ENCODE peak calls at places on chromosomes 12 and 14, in nine cellular contexts. K is prostate gland, V is fibroblast of lung, M is AG10803, G is thoracic aorta, Y is OCI-LY7, B is GM12864, R is WTC11, S is lower leg skin. P is an unnamed sample.

GRCh38 chr12:64603183-64603841 is 7.0 kb upstream of the RASSF3 start:
- DNase-seq in S (no peak), R (no peak), G (no peak), K (no peak), V (no peak), Y (no peak), M (no peak), B (no peak), P (no peak)

GRCh38 chr14:73713206-73713803 is 879 bp downstream of the PNMA1 start:
- DNase-seq in V (no peak), M (no peak), Y (no peak), R (no peak), B (no peak), K (no peak), S (no peak), G (no peak), P (no peak)

GRCh38 chr14:103385994-103386491 is 828 bp downstream of the MARK3 start:
- DNase-seq in G (no peak), S (peak), R (peak), M (peak), B (no peak), K (peak), Y (peak), V (no peak), P (no peak)

GRCh38 chr12:131734336-131735152 is 23.7 kb downstream of the SFSWAP start:
- DNase-seq in S (no peak), B (no peak), K (no peak), Y (no peak), M (no peak), R (no peak), V (no peak), G (no peak), P (no peak)

GRCh38 chr12:57736743-57737466 is 1.6 kb downstream of the AGAP2 start:
- DNase-seq in V (no peak), Y (no peak), B (no peak), G (no peak), K (no peak), M (no peak), R (no peak), S (no peak), P (no peak)

GRCh38 chr12:7959278-7960063 is 23.5 kb upstream of the SLC2A3 start:
- DNase-seq in S (peak), V (no peak), Y (peak), R (peak), G (no peak), M (no peak), B (peak), K (no peak), P (peak)

GRCh38 chr12:95648990-95649791 is 97.9 kb upstream of the USP44 start:
- DNase-seq in R (no peak), S (peak), M (peak), V (peak), G (no peak), K (peak), Y (no peak), B (no peak), P (no peak)

GRCh38 chr14:104499784-104500496 is 79.6 kb upstream of the C14orf180 start:
- DNase-seq in M (no peak), B (no peak), S (no peak), R (no peak), V (no peak), K (no peak), Y (no peak), G (no peak), P (no peak)

GRCh38 chr14:73526036-73526984 is 10.6 kb upstream of the ACOT1 start:
- DNase-seq in S (no peak), B (no peak), G (no peak), R (no peak), M (peak), V (no peak), K (no peak), Y (no peak), P (no peak)

GRCh38 chr12:42442328-42442759 is 116.4 kb downstream of the PPHLN1 start:
- DNase-seq in G (no peak), Y (no peak), B (no peak), K (no peak), M (no peak), R (no peak), S (no peak), V (no peak), P (no peak)

GRCh38 chr14:85587152-85587697 is 57.3 kb downstream of the FLRT2 start:
- DNase-seq in K (peak), S (no peak), G (no peak), M (peak), B (no peak), R (no peak), V (peak), Y (no peak), P (no peak)

GRCh38 chr12:94329366-94329765 is 130.3 kb downstream of the CEP83 start:
- DNase-seq in R (no peak), M (no peak), G (no peak), Y (no peak), B (no peak), K (no peak), V (peak), S (no peak), P (no peak)
- TF ChIP-seq CTCF in R (no peak), M (peak), G (no peak), Y (peak), B (peak), K (peak), V (peak), S (no peak), P (no peak)

GRCh38 chr12:13359636-13360035 is 163.1 kb downstream of the EMP1 start:
- DNase-seq in G (no peak), V (no peak), R (no peak), M (no peak), S (no peak), Y (no peak), K (no peak), B (no peak), P (no peak)

GRCh38 chr12:13362260-13362841 is 165.8 kb downstream of the EMP1 start:
- DNase-seq in M (peak), B (peak), V (peak), K (peak), R (peak), Y (peak), G (no peak), S (no peak), P (peak)

DNA sequence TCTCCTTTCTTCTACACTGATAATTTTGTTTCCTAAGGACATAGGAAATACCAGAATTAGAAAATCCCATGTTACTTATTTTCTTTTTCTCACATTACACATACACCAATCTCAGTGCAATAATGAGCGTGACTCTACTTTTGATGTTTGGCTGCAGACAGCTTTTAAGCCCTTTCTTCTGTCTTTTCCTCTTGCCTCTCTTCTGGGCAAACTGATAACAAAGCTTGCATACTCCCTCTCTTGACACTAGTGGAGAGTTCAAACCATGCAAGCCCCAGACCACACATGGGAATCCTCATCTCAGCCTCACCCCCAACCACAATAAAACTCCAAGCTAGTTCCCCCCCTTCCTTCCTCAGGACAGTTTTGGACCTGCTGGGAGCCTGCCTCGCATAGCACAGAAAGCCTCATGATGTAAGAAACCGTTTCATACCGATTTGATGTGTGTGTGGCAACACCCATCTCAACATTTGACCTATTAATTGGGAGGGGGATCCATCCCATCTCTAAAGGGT is 161.9 kb downstream of the EMP1 start:
- DNase-seq in G (no peak), V (no peak), Y (no peak), M (no peak), S (no peak), B (no peak), K (no peak), R (no peak), P (no peak)
- TF ChIP-seq CTCF in G (no peak), V (no peak), Y (no peak), M (no peak), S (no peak), B (no peak), K (no peak), R (no peak), P (no peak)

GRCh38 chr12:85076688-85077430 is 40.7 kb downstream of the LRRIQ1 start:
- DNase-seq in G (no peak), K (peak), R (no peak), S (no peak), B (no peak), M (peak), Y (peak), V (peak), P (peak)
- TF ChIP-seq CTCF in G (no peak), K (peak), R (no peak), S (no peak), B (peak), M (peak), Y (peak), V (peak), P (peak)

DNA sequence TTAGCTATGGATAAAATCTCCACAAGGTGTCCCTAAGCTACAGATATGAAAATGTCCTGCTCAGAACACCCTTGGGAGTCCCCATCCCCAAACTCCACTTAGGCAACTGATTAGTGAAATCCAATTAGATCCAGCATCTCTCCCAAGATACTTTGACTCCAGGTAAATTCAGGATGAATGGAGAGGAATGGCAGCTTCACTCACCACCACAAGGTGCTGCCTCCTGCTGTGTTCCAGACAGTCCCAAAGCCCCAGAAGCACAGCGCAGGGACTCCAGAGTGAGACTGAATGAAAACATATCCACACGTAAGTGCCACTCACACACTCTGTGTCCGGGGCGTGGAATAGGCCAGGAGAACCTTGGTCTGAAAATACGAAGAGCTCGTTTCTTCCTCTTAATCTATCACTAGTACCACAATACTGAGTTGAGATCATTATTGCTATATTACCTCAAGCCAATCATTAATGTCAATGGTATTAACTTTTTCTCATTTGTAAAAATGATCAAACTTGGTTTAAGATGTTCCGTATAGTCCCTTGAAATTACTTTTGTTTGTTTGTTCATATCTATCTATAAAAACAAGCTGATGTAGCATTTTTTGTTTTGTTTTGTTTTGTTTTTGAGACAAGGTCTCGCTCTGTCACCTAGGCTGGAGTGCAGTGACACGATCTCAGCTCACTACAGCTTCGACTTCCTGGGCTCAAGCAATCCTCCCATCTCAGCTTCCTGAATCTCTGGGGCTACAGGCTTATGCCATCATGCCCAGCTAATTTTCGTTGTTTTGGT is 70.0 kb upstream of the BICD1 start:
- DNase-seq in K (no peak), G (no peak), Y (no peak), S (peak), V (no peak), M (no peak), B (no peak), R (no peak), P (no peak)
- TF ChIP-seq CTCF in K (no peak), G (no peak), Y (peak), S (no peak), V (no peak), M (no peak), B (no peak), R (no peak), P (no peak)

DNA sequence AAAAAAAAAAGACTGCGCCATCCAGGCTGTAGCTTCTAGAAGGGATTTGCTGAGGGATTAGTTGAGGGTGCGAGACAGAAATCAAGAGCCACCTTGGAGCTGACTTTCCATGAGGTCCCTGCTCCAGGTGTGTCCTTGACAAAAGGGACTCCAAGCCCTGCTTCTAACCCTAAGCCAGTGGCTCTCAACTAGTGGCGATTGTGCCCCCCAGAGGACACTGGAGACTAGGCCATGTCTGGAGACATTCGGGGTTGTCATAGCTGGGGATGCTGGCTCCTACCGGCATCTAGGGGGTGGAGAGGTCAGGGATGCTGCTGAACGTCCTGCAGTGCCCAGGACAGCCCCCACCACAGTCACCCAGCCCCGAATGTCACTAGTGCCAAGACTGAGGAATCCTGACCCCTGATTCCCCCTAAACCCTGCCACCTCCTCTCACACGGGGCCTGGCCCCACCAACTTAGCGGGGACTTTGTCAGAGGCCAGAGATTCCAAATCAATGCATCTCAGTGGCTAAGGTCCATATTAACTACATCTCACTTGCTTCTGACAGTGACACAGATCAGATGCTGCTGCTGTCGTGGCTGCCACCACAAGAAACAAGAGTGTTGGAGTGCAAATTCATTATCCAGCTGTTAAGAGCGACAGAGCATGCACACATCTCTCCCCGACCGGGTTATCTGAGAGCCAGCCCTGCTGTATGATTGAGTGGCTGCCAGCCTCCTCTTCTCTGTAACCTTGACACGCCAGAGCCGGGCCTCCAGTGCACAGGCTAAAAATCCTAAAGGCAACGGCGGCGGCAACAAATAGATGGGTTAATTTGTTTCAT is 40.4 kb downstream of the SPRING1 start:
- DNase-seq in R (peak), K (peak), M (no peak), G (no peak), S (peak), B (no peak), V (peak), Y (peak), P (peak)
- TF ChIP-seq CTCF in R (no peak), K (no peak), M (peak), G (no peak), S (no peak), B (peak), V (peak), Y (peak), P (peak)

GRCh38 chr12:97716356-97716755 is 253.8 kb downstream of the RMST start:
- DNase-seq in B (no peak), K (no peak), S (no peak), V (peak), R (peak), G (no peak), M (no peak), Y (peak), P (no peak)
- TF ChIP-seq CTCF in B (peak), K (peak), S (no peak), V (peak), R (peak), G (peak), M (peak), Y (peak), P (no peak)

DNA sequence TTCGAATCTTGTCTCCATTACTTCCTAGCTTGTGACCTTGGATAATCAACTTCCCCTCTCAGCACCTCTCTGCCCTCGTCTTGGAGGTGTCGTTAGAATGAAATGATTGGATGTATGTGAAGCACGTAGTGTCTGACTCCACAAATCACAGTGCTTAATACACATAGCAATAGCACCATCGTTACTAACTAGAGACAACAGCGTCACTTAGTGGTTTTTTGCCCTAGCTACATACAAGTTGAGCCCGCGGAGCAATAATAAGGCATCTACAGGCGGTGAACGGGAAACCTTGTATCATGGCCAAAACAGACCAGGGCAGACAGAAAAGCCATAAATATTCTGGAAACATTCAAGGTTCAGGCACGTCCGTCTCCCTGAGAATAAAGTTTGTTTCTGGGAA is 154.9 kb downstream of the ASCL4 start:
- DNase-seq in Y (peak), G (no peak), B (no peak), R (no peak), V (peak), S (no peak), K (no peak), M (peak), P (no peak)
- TF ChIP-seq CTCF in Y (peak), G (no peak), B (peak), R (no peak), V (no peak), S (no peak), K (peak), M (peak), P (peak)

DNA sequence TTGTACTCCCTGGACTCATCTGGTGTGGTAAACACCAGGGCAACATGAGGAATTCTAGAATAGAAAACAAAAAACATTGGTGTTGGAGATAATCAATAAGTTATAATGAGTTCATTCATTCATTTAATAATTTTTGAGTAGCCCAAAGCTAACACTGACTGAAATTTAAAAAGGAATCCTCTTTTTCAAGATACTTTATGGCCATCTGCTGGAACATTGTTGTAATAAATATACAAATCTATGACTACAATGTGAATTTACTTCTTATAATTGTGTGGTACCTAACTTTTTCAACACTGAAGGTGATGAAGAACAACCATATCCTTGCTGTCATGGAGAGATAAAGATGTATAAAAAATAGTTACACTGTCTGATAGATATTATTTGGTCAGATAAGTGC is 687.3 kb upstream of the MIS18BP1 start:
- DNase-seq in M (no peak), K (no peak), S (no peak), G (no peak), R (no peak), B (no peak), Y (no peak), V (no peak), P (no peak)
- TF ChIP-seq CTCF in M (no peak), K (no peak), S (no peak), G (no peak), R (no peak), B (no peak), Y (no peak), V (no peak), P (no peak)

DNA sequence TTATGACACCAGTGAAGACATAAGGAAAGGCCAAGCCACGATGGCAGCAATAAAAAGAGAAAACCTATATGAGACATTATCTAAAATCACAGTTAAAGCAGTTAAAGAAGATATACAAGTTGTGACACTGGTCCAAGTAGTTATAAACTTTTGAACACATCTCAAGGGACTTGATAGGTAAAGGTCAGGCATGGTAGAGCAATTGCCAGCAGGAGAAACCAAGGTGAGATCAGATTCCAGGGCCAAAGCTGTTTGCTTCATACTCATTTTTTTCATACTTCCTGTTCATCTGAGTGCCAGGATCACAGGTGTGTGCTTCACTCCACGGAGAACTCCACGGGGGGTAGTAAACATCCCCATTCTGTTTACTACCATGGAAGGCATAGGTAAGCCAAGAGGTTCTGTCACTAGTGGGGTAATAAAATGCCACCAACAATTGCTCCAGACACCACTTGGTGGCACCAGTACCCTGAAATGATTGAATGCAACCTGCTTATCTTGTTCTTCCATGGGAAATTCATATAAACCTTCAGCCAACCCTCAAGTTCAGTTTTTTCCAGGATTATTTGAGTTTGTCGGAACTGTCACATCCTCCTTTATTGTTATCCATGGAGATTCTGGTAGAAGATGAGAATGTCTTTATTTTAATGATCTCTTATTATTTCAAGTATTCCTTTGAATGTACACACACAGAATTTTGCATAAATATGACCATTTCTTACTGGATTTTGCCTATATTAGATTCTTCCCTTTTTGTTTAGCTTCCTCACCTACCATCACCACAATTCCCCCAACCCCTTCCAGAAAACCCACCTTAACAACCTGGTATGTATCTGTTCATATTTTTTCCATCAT is 59.2 kb upstream of the TSPAN8 start:
- DNase-seq in R (peak), S (no peak), K (peak), V (peak), M (peak), G (no peak), B (no peak), Y (peak), P (no peak)
- TF ChIP-seq CTCF in R (no peak), S (no peak), K (peak), V (peak), M (peak), G (peak), B (peak), Y (peak), P (no peak)

P was measured in GM10248.